ENCODE peak calls at places on chromosomes 12 and 14, in four cellular contexts. G is cardiac fibroblast, C is GM12865, Q is fibroblast of mammary gland. L is an unnamed sample.

GRCh38 chr14:35504260-35504659 is 29.7 kb upstream of the INSM2 start:
- DNase-seq in Q (no peak), C (no peak), G (no peak), L (no peak)

GRCh38 chr14:37593496-37594237 is 1.4 kb downstream of the FOXA1 start:
- DNase-seq in Q (no peak), G (no peak), C (no peak), L (no peak)

GRCh38 chr12:107622005-107622404 is 63.6 kb upstream of the PWP1 start:
- DNase-seq in C (peak; percentile 29), G (peak; percentile 2), Q (peak; percentile 41), L (no peak)

GRCh38 chr12:56223571-56224101 is 506 bp upstream of the NABP2 start:
- DNase-seq in G (no peak), C (no peak), Q (no peak), L (no peak)

GRCh38 chr14:94722397-94722796 is 47.5 kb downstream of the GSC start:
- DNase-seq in Q (no peak), G (no peak), C (no peak), L (no peak)

GRCh38 chr12:132719954-132720324 is 9.3 kb downstream of the PGAM5 start:
- DNase-seq in G (no peak), C (no peak), Q (no peak), L (no peak)

GRCh38 chr14:51269634-51270033 is 29.6 kb downstream of the TMX1 start:
- DNase-seq in G (no peak), C (no peak), Q (peak; percentile 55), L (no peak)

GRCh38 chr12:122127839-122128238 is 46.2 kb downstream of the IL31 start:
- DNase-seq in C (no peak), G (no peak), Q (no peak), L (no peak)

GRCh38 chr12:54398995-54399793 is 14.7 kb upstream of the ZNF385A start:
- DNase-seq in G (peak; percentile 90), Q (peak; percentile 83), C (peak; percentile 83), L (peak; percentile 87)

GRCh38 chr12:120350576-120351350 is 18.2 kb downstream of the MSI1 start:
- DNase-seq in Q (no peak), C (no peak), G (no peak), L (no peak)

GRCh38 chr14:36820901-36821300 is 159.2 kb downstream of the PAX9 start:
- DNase-seq in C (no peak), G (no peak), Q (no peak), L (no peak)

GRCh38 chr14:105092912-105093425 is 27.7 kb upstream of the GPR132 start:
- DNase-seq in C (peak; percentile 69), Q (no peak), G (peak; percentile 73), L (peak; percentile 58)

GRCh38 chr12:100331871-100332270 is 25.0 kb upstream of the SLC17A8 start:
- DNase-seq in G (no peak), C (no peak), Q (no peak), L (no peak)

DNA sequence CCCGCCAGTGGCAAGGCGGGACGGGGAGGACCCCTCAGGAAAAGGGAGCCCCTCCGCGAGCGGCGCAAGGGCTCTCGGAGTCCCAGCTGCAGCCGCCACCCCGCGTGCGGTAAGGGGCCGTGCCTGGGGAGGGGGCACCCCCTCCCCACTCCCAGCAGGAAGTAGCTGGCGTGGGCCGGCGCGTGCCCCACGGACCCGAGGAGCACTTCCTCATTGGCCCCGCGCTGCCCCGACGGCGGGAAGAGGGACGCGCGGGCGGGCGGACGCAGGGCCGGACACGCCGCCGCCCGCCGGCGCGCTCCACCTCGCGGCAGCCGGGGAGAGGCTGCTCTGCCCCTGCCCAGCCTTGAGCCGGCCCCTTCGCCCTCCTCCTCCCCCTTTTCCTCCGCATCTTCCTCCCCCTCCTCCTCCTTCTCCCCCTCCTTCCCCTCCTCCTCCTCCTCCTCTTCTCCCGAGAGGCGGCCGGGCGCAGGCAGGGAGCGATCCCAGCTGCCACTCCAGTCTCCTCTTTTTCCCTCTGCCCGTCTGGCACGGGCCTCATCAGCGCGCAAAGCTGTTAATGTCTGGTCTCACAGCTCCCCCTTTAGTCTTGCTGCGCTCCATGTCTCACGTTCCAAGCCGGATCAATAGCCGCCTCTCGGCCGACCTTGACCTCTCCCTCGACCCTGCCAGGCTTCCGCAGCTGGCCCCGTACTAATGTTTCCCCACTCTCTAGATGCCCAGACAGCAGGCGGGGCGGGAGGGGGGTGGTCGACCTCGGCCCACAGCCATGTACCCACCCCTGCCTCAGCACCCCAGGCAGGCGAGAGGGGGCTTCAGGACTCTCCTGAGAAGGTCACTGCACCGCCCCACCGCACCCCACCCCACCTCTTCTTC is 2.6 kb upstream of the BCL11B start:
- DNase-seq in G (peak; percentile 83), Q (peak; percentile 51), C (peak; percentile 45), L (peak; percentile 49)
- TF ChIP-seq CTCF in G (no peak), Q (peak; percentile 14), C (peak; percentile 4), L (peak; percentile 14)

DNA sequence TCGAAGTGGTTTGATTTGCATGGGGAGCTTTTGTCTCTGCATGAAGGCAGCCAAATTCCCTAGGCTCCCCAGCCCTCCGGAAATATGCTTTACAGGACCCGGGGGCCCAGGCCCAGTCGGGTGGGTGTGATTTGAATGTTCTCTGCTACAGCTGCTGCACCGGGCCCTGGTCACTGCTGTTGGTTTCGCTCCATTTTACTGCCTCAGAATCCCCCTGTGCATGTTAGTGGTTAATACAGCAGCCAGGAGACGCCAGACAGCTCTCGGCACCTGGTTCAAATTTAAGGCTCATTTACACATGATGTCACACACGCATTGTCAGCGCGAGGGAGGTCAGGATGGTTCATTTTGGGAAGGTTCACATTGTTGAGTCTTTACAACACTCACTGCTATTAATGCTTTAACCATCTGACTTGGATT is 99.6 kb downstream of the SLC38A6 start:
- DNase-seq in Q (peak; percentile 99), G (no peak), C (peak; percentile 87), L (no peak)
- TF ChIP-seq CTCF in Q (peak; percentile 41), G (no peak), C (no peak), L (no peak)

DNA sequence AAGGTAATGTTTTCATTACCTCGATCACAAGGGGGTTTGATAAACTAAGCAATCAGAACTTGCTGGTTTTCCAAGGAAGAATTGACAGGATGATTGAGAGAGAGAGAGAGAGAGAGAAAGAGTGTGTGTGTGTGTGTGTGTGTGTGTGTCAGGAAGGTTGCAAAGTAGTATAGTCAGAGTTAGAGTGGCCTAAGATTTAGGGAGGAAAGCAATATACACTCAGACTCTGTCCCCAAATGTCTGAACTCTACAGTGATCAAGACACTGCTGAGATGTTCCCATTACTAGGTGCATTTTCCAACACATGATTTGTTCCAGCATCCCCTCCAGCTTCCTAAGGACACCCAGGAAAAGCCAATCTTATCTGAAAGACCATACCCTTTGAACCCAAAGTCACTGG is 1074.1 kb downstream of the BCL11B start:
- DNase-seq in C (no peak), G (no peak), Q (no peak), L (no peak)
- TF ChIP-seq CTCF in C (no peak), G (no peak), Q (no peak), L (no peak)

GRCh38 chr12:3901116-3901515 is 27.9 kb upstream of the PARP11 start:
- DNase-seq in C (no peak), G (no peak), Q (no peak), L (no peak)
- TF ChIP-seq CTCF in C (no peak), G (no peak), Q (no peak), L (no peak)

GRCh38 chr14:72942934-72943333 is 16.7 kb downstream of the DCAF4 start:
- DNase-seq in G (no peak), Q (no peak), C (no peak), L (no peak)

GRCh38 chr14:72943876-72944430 is 17.7 kb downstream of the DCAF4 start:
- DNase-seq in Q (no peak), C (no peak), G (no peak), L (no peak)

GRCh38 chr14:72939630-72940029 is 13.4 kb downstream of the DCAF4 start:
- DNase-seq in Q (no peak), C (no peak), G (no peak), L (no peak)

GRCh38 chr14:72945628-72946027 is 19.4 kb downstream of the DCAF4 start:
- DNase-seq in Q (no peak), C (no peak), G (no peak), L (no peak)

DNA sequence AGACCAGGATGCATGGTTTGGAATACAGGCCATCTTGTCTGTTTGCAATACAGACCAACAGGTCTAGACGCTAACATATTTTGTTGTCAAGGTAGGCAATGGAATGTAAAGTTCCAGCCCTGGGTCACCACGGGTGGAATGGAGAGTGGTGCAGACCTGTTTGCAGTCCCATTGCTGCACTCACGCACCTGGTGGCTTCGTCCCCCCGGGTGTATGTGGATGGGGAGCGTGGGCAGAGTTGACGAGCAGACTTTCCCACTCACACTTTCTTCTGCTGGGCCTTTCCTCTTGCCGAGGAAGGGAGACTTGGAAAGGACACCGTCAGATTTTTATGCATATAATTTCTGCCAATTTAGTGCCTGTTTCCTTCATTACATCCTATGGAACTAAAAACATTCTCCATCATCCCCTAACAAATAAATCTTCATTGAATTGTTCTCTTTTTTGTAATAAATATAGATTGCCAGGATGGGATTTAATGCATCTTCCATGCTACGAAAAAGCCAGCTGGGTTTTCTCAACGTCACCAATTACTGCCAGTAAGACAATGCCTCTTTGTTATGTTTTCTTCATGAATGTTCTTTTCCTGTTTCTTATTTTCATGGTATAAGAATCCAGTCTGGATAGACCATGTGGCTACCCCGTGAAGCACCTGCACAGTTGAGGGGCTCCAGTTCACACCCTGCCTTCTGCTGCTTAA is 15.2 kb downstream of the DCAF4 start:
- DNase-seq in G (peak; percentile 37), C (no peak), Q (no peak), L (no peak)
- TF ChIP-seq CTCF in G (no peak), C (no peak), Q (no peak), L (no peak)

GRCh38 chr14:88737245-88737644 is 55.5 kb downstream of the EML5 start:
- DNase-seq in G (no peak), Q (no peak), C (no peak), L (no peak)
- TF ChIP-seq CTCF in G (no peak), Q (no peak), C (no peak), L (no peak)

GRCh38 chr14:65959563-65960024 is 526.6 kb upstream of the CCDC196 start:
- DNase-seq in G (no peak), C (no peak), Q (no peak), L (no peak)
- TF ChIP-seq CTCF in G (no peak), C (no peak), Q (no peak), L (peak; percentile 51)

GRCh38 chr12:26402648-26403047 is 207.3 kb downstream of the SSPN start:
- DNase-seq in G (no peak), Q (no peak), C (no peak), L (no peak)
- TF ChIP-seq CTCF in G (no peak), Q (no peak), C (no peak), L (no peak)